ENCODE peak calls at places on chromosomes 3 and 15, in eight cellular contexts. M, Q, L, N, Y, S, A and E are unnamed samples.

GRCh38 chr3:112333002-112333385 is at the start of gene CD200:
- DNase-seq in M (no peak), Q (peak), L (no peak), N (no peak), Y (peak), S (peak), A (no peak), E (peak)

GRCh38 chr3:64728994-64729393 is 41.2 kb upstream of the ADAMTS9 start:
- DNase-seq in M (no peak), Q (no peak), L (no peak), N (no peak), Y (no peak), S (no peak), A (no peak), E (no peak)

GRCh38 chr3:14458434-14459280 is 56.3 kb downstream of the SLC6A6 start:
- DNase-seq in M (no peak), Q (no peak), L (no peak), N (no peak), Y (no peak), S (no peak), A (no peak), E (no peak)

GRCh38 chr15:75202251-75203016 is 752 bp downstream of the C15orf39 start:
- DNase-seq in M (peak), Q (peak), L (peak), N (peak), Y (peak), S (peak), A (peak), E (peak)

GRCh38 chr3:31091748-31092147 is 197.3 kb upstream of the GADL1 start:
- DNase-seq in M (no peak), Q (no peak), L (no peak), N (peak), Y (no peak), S (no peak), A (no peak), E (no peak)

GRCh38 chr15:40927497-40928346 is 1.4 kb upstream of the DLL4 start:
- DNase-seq in M (no peak), Q (no peak), L (no peak), N (no peak), Y (no peak), S (peak), A (peak), E (no peak)

GRCh38 chr3:41601404-41601987 is 360.4 kb downstream of the ULK4 start:
- DNase-seq in M (no peak), Q (no peak), L (no peak), N (no peak), Y (no peak), S (no peak), A (no peak), E (no peak)

GRCh38 chr3:71416868-71417267 is 166.7 kb downstream of the FOXP1 start:
- DNase-seq in M (no peak), Q (no peak), L (peak), N (no peak), Y (no peak), S (no peak), A (peak), E (no peak)

GRCh38 chr3:55723653-55724406 is 236.7 kb upstream of the WNT5A start:
- DNase-seq in M (no peak), Q (no peak), L (no peak), N (peak), Y (no peak), S (peak), A (no peak), E (no peak)

GRCh38 chr15:35252351-35252865 is 167.3 kb upstream of the NANOGP8 start:
- DNase-seq in M (no peak), Q (no peak), L (no peak), N (no peak), Y (no peak), S (peak), A (no peak), E (no peak)

DNA sequence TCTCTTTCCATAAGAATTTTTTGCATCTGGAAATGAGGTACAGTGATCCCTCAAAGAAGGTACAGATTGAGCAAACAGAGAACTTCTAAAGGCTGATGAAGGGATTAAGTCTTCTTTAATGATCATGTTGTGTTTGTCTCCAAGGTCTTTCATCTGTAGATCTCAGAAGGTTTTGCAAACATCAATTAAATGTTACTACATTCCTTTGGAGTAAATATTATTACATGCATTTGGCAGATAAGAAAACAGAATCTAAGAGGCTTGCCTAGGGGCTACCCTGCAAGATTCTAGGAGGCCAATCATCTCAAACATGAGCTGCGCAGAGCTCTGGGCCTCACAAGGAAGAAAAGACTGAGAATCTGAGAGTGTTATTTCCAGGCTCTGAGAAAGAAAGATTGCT is 70.9 kb upstream of the LPP start:
- DNase-seq in M (no peak), Q (no peak), L (peak), N (no peak), Y (no peak), S (no peak), A (no peak), E (no peak)
- TF ChIP-seq EP300 in M (no peak), Q (no peak), L (no peak), N (no peak), Y (no peak), S (no peak), A (no peak), E (no peak)

DNA sequence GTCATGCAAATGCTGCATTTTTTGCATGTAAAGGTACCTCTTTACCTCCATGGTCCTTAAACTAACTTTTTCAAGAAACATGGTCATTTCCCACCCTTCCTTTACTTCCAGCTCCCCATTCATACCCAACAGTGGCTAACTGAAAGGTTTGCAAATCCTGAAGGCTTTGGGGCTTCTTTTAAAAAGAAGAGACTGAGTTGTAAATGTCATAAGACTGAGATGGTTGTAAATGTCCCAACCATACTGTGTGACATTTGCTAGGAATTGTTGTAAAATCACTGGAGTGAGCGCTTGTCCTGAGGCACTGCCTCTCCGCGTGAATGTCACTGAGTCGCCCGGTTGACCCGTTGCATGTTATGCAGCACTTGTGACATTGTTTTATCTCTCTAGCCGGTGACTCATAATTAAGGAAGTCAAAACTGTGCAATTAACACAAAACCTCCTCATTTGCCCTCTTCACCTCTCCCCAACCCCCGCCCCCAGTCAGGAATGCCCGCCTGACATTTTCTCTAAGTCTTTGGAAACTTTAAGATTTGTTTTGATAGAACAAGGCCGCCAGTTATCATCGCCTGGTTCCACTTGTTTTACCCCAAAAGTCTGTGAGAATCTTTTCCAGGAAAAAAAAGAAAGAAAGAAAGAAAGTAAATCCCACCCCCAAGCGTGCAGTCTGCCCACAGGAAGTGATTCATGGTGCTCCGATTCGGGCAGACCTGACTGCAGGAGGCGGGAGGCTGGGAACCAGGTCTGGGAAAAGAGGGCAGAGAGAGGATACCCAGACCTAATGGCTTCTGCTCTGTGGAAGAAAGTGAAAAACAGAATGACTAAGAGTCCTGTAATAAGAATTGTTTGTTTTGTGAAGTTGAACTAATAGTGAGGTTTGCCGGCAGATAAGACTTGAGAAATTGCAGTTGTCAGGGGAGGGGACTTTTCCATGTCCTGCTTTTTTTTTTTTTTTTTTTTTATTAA is 84.7 kb downstream of the SMAD3 start:
- DNase-seq in M (peak), Q (peak), L (peak), N (no peak), Y (peak), S (no peak), A (peak), E (peak)
- TF ChIP-seq EP300 in M (peak), Q (no peak), L (no peak), N (no peak), Y (no peak), S (peak), A (peak), E (no peak)

GRCh38 chr3:154428369-154429206 is 1.4 kb downstream of the GPR149 start:
- DNase-seq in M (no peak), Q (no peak), L (no peak), N (no peak), Y (no peak), S (peak), A (no peak), E (no peak)
- TF ChIP-seq EP300 in M (no peak), Q (no peak), L (no peak), N (no peak), Y (no peak), S (no peak), A (no peak), E (no peak)

DNA sequence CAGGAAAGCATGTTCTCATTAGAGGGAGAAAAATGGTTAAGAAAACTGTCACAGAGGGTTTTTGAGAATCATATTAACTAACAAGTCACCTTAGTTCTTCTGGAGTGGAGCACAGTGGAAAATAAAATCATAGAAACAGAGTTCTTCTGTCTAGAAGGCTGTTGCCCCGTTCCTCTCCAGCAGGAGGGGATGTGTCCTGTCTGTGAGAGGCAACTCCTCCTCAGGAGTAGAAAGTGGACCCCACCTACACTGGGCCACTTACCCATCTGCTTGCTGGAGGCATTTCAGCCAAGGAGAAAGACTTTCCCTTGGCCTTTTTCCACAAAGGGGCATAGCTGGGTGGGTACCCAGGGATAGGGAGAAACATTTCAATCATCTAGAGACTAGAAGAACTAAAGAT is 106.6 kb downstream of the SSR3 start:
- DNase-seq in M (peak), Q (no peak), L (peak), N (no peak), Y (no peak), S (no peak), A (peak), E (no peak)
- TF ChIP-seq EP300 in M (no peak), Q (no peak), L (no peak), N (no peak), Y (no peak), S (no peak), A (no peak), E (no peak)